ENCODE peak calls at places on chromosomes 6 and 20, in eight cellular contexts. J, H, X, K, N, O, D and P are unnamed samples.

GRCh38 chr6:1678966-1679690 is 69.4 kb downstream of the FOXC1 start:
- DNase-seq in H (no peak), D (no peak), J (no peak), K (no peak), N (no peak), X (no peak), O (no peak), P (no peak)

GRCh38 chr20:6818033-6818808 is 50.7 kb downstream of the BMP2 start:
- DNase-seq in D (no peak), X (no peak), H (no peak), N (peak), J (no peak), O (peak), K (no peak), P (no peak)

GRCh38 chr20:59804347-59804746 is 129.1 kb downstream of the SYCP2 start:
- DNase-seq in D (no peak), K (no peak), J (no peak), X (no peak), H (no peak), O (no peak), N (no peak), P (no peak)

GRCh38 chr6:50539441-50539840 is 173.9 kb upstream of the TFAP2D start:
- DNase-seq in X (no peak), N (no peak), H (no peak), J (no peak), O (no peak), K (no peak), D (no peak), P (no peak)

GRCh38 chr6:43883698-43884659 is 114.0 kb downstream of the VEGFA start:
- DNase-seq in N (no peak), D (no peak), J (no peak), X (no peak), H (no peak), O (no peak), K (no peak), P (no peak)

GRCh38 chr6:35378281-35378680 is 35.9 kb downstream of the PPARD start:
- DNase-seq in D (no peak), N (no peak), J (no peak), O (no peak), K (no peak), H (no peak), X (no peak), P (no peak)

GRCh38 chr6:4253604-4254211 is 118.3 kb upstream of the ECI2 start:
- DNase-seq in K (no peak), H (no peak), D (no peak), N (peak), O (no peak), J (no peak), X (no peak), P (no peak)

GRCh38 chr6:149016716-149017115 is 269.9 kb downstream of the UST start:
- DNase-seq in X (no peak), N (no peak), O (no peak), K (no peak), H (no peak), D (no peak), J (no peak), P (no peak)

GRCh38 chr6:45990162-45990561 is 25.5 kb downstream of the CLIC5 start:
- DNase-seq in D (no peak), H (no peak), X (no peak), N (no peak), J (no peak), K (no peak), O (no peak), P (no peak)

GRCh38 chr6:35663001-35663400 is 25.7 kb downstream of the FKBP5 start:
- DNase-seq in D (no peak), K (no peak), O (peak), N (no peak), H (no peak), X (no peak), J (no peak), P (no peak)

GRCh38 chr6:29809249-29809648 is 18.4 kb upstream of the HLA-G start:
- DNase-seq in O (no peak), X (no peak), N (no peak), H (no peak), K (no peak), J (no peak), D (no peak), P (no peak)

GRCh38 chr20:23282111-23282510 is 68.5 kb upstream of the NXT1 start:
- DNase-seq in X (no peak), J (no peak), D (no peak), O (no peak), N (no peak), H (no peak), K (no peak), P (no peak)

GRCh38 chr6:42962502-42963178 is 2.1 kb downstream of the GNMT start:
- DNase-seq in J (no peak), O (no peak), H (no peak), D (no peak), N (no peak), K (no peak), X (no peak), P (no peak)

GRCh38 chr20:6705106-6705766 is 62.2 kb upstream of the BMP2 start:
- DNase-seq in D (no peak), H (no peak), X (no peak), O (no peak), N (peak), K (no peak), J (no peak), P (no peak)

GRCh38 chr20:52001999-52002666 is 189.4 kb downstream of the ZFP64 start:
- DNase-seq in N (peak), O (no peak), H (no peak), D (no peak), J (no peak), K (no peak), X (no peak), P (no peak)
- TF ChIP-seq CTCF in N (peak), O (no peak), H (no peak), D (no peak), J (no peak), K (peak), X (peak), P (no peak)

GRCh38 chr20:21104466-21104761 is 1.7 kb downstream of the LINC00237 start:
- DNase-seq in X (no peak), D (no peak), K (no peak), O (no peak), J (no peak), N (no peak), H (no peak), P (no peak)

GRCh38 chr20:21101453-21102251 is 4.5 kb downstream of the LINC00237 start:
- DNase-seq in K (peak), O (no peak), H (peak), X (no peak), J (no peak), N (no peak), D (peak), P (no peak)

GRCh38 chr20:21103582-21104465 is 2.3 kb downstream of the LINC00237 start:
- DNase-seq in K (no peak), N (no peak), H (peak), D (no peak), X (no peak), J (no peak), O (no peak), P (no peak)

GRCh38 chr20:21102252-21102609 is 3.9 kb downstream of the LINC00237 start:
- DNase-seq in H (peak), O (no peak), X (no peak), D (no peak), K (no peak), N (no peak), J (no peak), P (no peak)

GRCh38 chr20:21102691-21103311 is 3.4 kb downstream of the LINC00237 start:
- DNase-seq in X (no peak), H (peak), D (peak), J (peak), K (no peak), N (no peak), O (peak), P (no peak)
- TF ChIP-seq CTCF in X (no peak), H (no peak), D (no peak), J (no peak), K (no peak), N (no peak), O (no peak), P (no peak)

GRCh38 chr6:26118999-26119398 is 31.8 kb downstream of the HFE start:
- DNase-seq in H (no peak), D (no peak), J (no peak), X (peak), N (no peak), O (no peak), K (no peak), P (no peak)
- TF ChIP-seq CTCF in H (no peak), D (no peak), J (no peak), X (no peak), N (no peak), O (no peak), K (no peak), P (no peak)

GRCh38 chr20:56249244-56249955 is 868 bp downstream of the MC3R start:
- DNase-seq in D (no peak), N (no peak), J (no peak), H (no peak), K (peak), O (no peak), X (no peak), P (no peak)
- TF ChIP-seq CTCF in D (no peak), N (peak), J (no peak), H (no peak), K (peak), O (no peak), X (peak), P (no peak)

GRCh38 chr6:62889240-62889639 is 322.0 kb upstream of the FKBP1C start:
- DNase-seq in J (no peak), X (no peak), N (no peak), K (no peak), H (no peak), D (no peak), O (no peak), P (no peak)

GRCh38 chr6:62891065-62891647 is 320.1 kb upstream of the FKBP1C start:
- DNase-seq in D (no peak), X (no peak), H (no peak), N (no peak), K (no peak), J (no peak), O (peak), P (no peak)
- TF ChIP-seq CTCF in D (no peak), X (peak), H (peak), N (no peak), K (peak), J (peak), O (peak), P (no peak)